ENCODE peak calls at places on chromosomes 12 and 14, in nine cellular contexts. N is ovary, X is substantia nigra, Y is lung, G is heart left ventricle, P is H9, Q is fibroblast of lung, J is neuronal stem cell, U is body of pancreas. F is an unnamed sample.

GRCh38 chr12:14777271-14777670 is 26.0 kb downstream of the WBP11 start:
- DNase-seq in N (no peak), X (no peak), Y (no peak), G (no peak), P (no peak), Q (no peak), J (no peak), U (peak), F (no peak)

GRCh38 chr12:98188649-98189048 is 326.7 kb upstream of the TMPO start:
- DNase-seq in N (no peak), X (no peak), Y (no peak), G (no peak), P (no peak), Q (peak), J (no peak), U (no peak), F (no peak)

GRCh38 chr12:54258286-54258685 is 21.6 kb downstream of the CBX5 start:
- DNase-seq in N (no peak), X (no peak), Y (no peak), G (no peak), P (no peak), Q (no peak), J (no peak), U (no peak), F (no peak)

GRCh38 chr12:12126551-12126950 is 55.8 kb downstream of the BCL2L14 start:
- DNase-seq in N (no peak), X (no peak), Y (no peak), G (no peak), P (no peak), Q (no peak), J (no peak), U (no peak), F (no peak)

GRCh38 chr12:124463341-124463861 is 104.0 kb downstream of the NCOR2 start:
- DNase-seq in N (peak), X (peak), Y (no peak), G (no peak), P (no peak), Q (no peak), J (peak), U (peak), F (no peak)

GRCh38 chr12:6766651-6767300 is 613 bp downstream of the PTMS start:
- DNase-seq in N (peak), X (peak), Y (peak), G (peak), P (peak), Q (peak), J (no peak), U (peak), F (peak)

GRCh38 chr12:106871477-106871876 is 84.2 kb upstream of the TMEM263 start:
- DNase-seq in N (no peak), X (no peak), Y (no peak), G (no peak), P (no peak), Q (no peak), J (no peak), U (no peak), F (no peak)

GRCh38 chr14:50037837-50038236 is 78.5 kb downstream of the VCPKMT start:
- DNase-seq in N (no peak), X (peak), Y (no peak), G (no peak), P (no peak), Q (no peak), J (no peak), U (no peak), F (no peak)

GRCh38 chr14:90677484-90678045 is 138.7 kb downstream of the TTC7B start:
- DNase-seq in N (no peak), X (no peak), Y (no peak), G (no peak), P (no peak), Q (peak), J (no peak), U (no peak), F (no peak)

DNA sequence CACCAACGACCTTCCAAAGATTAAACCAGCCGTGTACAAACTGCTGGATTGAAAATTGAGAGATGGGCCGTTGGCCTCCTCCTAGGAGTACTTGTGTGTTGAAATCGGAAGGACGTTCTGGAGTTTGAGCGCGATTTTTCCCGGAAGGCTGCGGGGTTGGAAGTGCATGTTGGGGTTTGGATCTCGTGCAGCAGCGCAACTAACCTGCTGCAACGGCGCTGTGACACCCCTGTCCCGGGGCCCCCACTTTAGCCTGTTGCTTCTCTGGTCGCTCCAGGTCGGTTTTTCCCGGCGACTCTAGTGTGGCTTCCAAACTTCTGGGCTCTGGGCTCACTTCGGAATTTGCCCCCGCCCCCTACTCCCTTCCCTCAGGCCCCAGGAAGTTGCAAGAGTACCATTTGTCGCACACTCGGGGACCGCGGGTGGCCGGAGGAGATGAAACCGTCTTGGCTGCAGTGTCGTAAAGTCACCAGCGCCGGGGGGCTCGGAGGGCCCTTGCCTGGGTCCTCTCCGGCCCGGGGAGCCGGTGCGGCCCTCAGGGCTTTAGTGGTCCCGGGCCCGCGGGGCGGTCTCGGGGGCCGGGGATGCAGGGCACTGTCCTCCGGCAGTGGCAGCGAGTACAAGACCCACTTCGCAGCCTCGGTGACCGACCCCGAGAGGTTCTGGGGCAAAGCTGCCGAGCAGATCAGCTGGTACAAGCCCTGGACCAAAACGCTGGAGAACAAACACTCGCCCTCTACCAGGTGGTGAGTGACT is at the start of gene ACSS3:
- DNase-seq in N (peak), X (peak), Y (peak), G (peak), P (peak), Q (peak), J (peak), U (peak), F (peak)
- H3K27ac ChIP-seq in N (peak), X (no peak), Y (peak), G (peak), P (no peak), Q (peak), J (no peak), U (peak), F (peak)

DNA sequence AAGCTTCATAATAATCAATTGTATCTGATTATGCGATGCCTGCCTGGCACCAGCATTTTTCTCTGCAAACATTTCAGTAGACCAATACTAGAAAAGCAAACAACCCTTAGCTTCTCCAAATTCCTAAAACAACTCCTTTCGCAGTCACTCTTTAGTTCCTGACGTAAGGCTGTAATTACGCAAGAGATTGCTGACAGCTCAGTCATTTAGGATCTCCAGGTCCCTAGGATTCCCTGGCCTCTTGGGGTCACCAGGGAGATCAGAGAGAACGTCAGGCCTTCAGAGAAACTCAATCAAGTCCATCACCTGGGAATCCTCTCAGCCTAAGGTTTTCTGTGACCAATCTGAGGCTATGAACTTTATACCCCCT is 390.6 kb downstream of the PAWR start:
- DNase-seq in N (no peak), X (no peak), Y (no peak), G (no peak), P (no peak), Q (peak), J (no peak), U (no peak), F (no peak)
- H3K27ac ChIP-seq in N (no peak), X (no peak), Y (no peak), G (no peak), P (no peak), Q (no peak), J (no peak), U (no peak), F (no peak)

GRCh38 chr12:21527451-21528180 is 1.5 kb downstream of the SPX start:
- DNase-seq in N (peak), X (peak), Y (peak), G (peak), P (peak), Q (peak), J (peak), U (peak), F (no peak)
- H3K27ac ChIP-seq in N (no peak), X (peak), Y (peak), G (peak), P (no peak), Q (no peak), J (no peak), U (peak), F (peak)

GRCh38 chr14:105447651-105448640 is 26.7 kb upstream of the CRIP2 start:
- DNase-seq in N (no peak), X (no peak), Y (no peak), G (no peak), P (no peak), Q (no peak), J (no peak), U (no peak), F (no peak)
- H3K27ac ChIP-seq in N (no peak), X (peak), Y (no peak), G (peak), P (no peak), Q (peak), J (no peak), U (no peak), F (peak)

GRCh38 chr12:69240625-69240984 is 1.2 kb downstream of the CPSF6 start:
- DNase-seq in N (no peak), X (no peak), Y (no peak), G (no peak), P (no peak), Q (peak), J (no peak), U (no peak), F (no peak)
- H3K27ac ChIP-seq in N (peak), X (no peak), Y (peak), G (peak), P (peak), Q (peak), J (no peak), U (peak), F (peak)

GRCh38 chr14:58899317-58899713 is 261.6 kb downstream of the DACT1 start:
- DNase-seq in N (no peak), X (no peak), Y (no peak), G (no peak), P (no peak), Q (peak), J (no peak), U (no peak), F (no peak)

GRCh38 chr14:58907803-58908202 is 270.0 kb downstream of the DACT1 start:
- DNase-seq in N (no peak), X (no peak), Y (no peak), G (no peak), P (no peak), Q (no peak), J (no peak), U (no peak), F (no peak)

GRCh38 chr14:58898655-58899316 is 261.0 kb downstream of the DACT1 start:
- DNase-seq in N (no peak), X (no peak), Y (no peak), G (no peak), P (no peak), Q (peak), J (no peak), U (no peak), F (no peak)

GRCh38 chr14:58904771-58905170 is 267.0 kb downstream of the DACT1 start:
- DNase-seq in N (no peak), X (no peak), Y (no peak), G (no peak), P (no peak), Q (no peak), J (no peak), U (no peak), F (no peak)

GRCh38 chr14:58901826-58902225 is 264.1 kb downstream of the DACT1 start:
- DNase-seq in N (no peak), X (no peak), Y (no peak), G (no peak), P (no peak), Q (no peak), J (no peak), U (no peak), F (no peak)
- H3K27ac ChIP-seq in N (no peak), X (no peak), Y (no peak), G (no peak), P (no peak), Q (no peak), J (no peak), U (no peak), F (no peak)

GRCh38 chr12:94795053-94795452 is 144.7 kb upstream of the TMCC3 start:
- DNase-seq in N (no peak), X (no peak), Y (no peak), G (no peak), P (no peak), Q (no peak), J (no peak), U (no peak), F (no peak)
- H3K27ac ChIP-seq in N (no peak), X (no peak), Y (no peak), G (no peak), P (no peak), Q (no peak), J (no peak), U (no peak), F (no peak)

GRCh38 chr12:64745259-64745807 is 13.9 kb downstream of the GNS start:
- DNase-seq in N (no peak), X (no peak), Y (no peak), G (no peak), P (no peak), Q (no peak), J (no peak), U (no peak), F (no peak)

GRCh38 chr12:64746663-64747062 is 12.5 kb downstream of the GNS start:
- DNase-seq in N (no peak), X (no peak), Y (no peak), G (no peak), P (no peak), Q (peak), J (no peak), U (no peak), F (no peak)

GRCh38 chr12:64744422-64745258 is 14.6 kb downstream of the GNS start:
- DNase-seq in N (no peak), X (no peak), Y (no peak), G (no peak), P (no peak), Q (peak), J (no peak), U (no peak), F (no peak)

GRCh38 chr12:64749466-64750202 is 9.6 kb downstream of the GNS start:
- DNase-seq in N (no peak), X (no peak), Y (no peak), G (no peak), P (no peak), Q (no peak), J (no peak), U (no peak), F (no peak)

GRCh38 chr12:64747681-64748080 is 11.5 kb downstream of the GNS start:
- DNase-seq in N (no peak), X (no peak), Y (no peak), G (no peak), P (no peak), Q (no peak), J (no peak), U (no peak), F (no peak)
- H3K27ac ChIP-seq in N (no peak), X (no peak), Y (no peak), G (no peak), P (no peak), Q (no peak), J (no peak), U (no peak), F (no peak)

DNA sequence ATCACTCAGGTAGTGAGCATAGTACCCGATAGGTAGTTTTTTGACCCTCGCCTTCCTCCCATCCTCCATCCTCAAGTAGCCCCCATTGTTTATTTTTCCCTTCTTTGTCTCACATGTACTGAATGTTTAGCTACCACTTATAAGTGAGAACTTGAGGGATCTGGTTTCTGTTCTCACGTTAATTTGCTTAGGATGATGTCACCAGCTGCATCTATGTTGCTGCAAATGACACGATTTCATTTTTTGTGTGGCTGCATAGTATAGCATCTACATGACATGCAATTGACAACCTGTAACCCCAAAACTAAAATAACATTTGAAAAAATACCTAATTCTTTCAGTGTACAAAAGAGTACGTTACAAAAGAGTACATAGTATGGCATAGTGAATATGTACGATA is 254.0 kb upstream of the NOVA1 start:
- DNase-seq in N (no peak), X (no peak), Y (no peak), G (no peak), P (no peak), Q (no peak), J (no peak), U (no peak), F (no peak)
- H3K27ac ChIP-seq in N (no peak), X (no peak), Y (no peak), G (no peak), P (no peak), Q (no peak), J (no peak), U (no peak), F (no peak)